ENCODE peak calls at places on chromosome 13, in five cellular contexts. A is stimulated activated CD8-positive, alpha-beta memory T cell treated with anti-CD3 and anti-CD28 coated beads, Interleukin-15, amount 100 ng/mL, for 48 hours; G is AG10803; Q is T-helper 9 cell; L is AG04450. W is an unnamed sample.

GRCh38 chr13:37747071-37747612 is 122.4 kb downstream of the TRPC4 start:
- DNase-seq in A (no peak), G (peak), Q (no peak), L (peak), W (peak)

GRCh38 chr13:113965383-113965874 is 8.4 kb downstream of the C13orf46 start:
- DNase-seq in A (no peak), G (no peak), Q (no peak), L (no peak), W (no peak)

GRCh38 chr13:101838305-101838835 is 385.9 kb downstream of the ITGBL1 start:
- DNase-seq in A (no peak), G (no peak), Q (no peak), L (no peak), W (peak)

GRCh38 chr13:23433171-23434153 is at the start of gene SACS:
- DNase-seq in A (no peak), G (peak), Q (no peak), L (no peak), W (peak)

GRCh38 chr13:95437561-95437960 is 115.0 kb upstream of the CLDN10 start:
- DNase-seq in A (no peak), G (no peak), Q (no peak), L (no peak), W (no peak)

GRCh38 chr13:44649118-44649455 is 73.0 kb upstream of the TSC22D1 start:
- DNase-seq in A (peak), G (no peak), Q (no peak), L (no peak), W (no peak)

GRCh38 chr13:46134961-46135522 is 30.2 kb upstream of the CPB2 start:
- DNase-seq in A (no peak), G (no peak), Q (no peak), L (no peak), W (no peak)

GRCh38 chr13:77136902-77137420 is 110.0 kb upstream of the FBXL3 start:
- DNase-seq in A (no peak), G (peak), Q (no peak), L (peak), W (peak)

GRCh38 chr13:47170971-47171370 is 274.1 kb upstream of the HTR2A start:
- DNase-seq in A (no peak), G (no peak), Q (no peak), L (no peak), W (no peak)

GRCh38 chr13:41345921-41346589 is 35.0 kb downstream of the NAA16 start:
- DNase-seq in A (no peak), G (no peak), Q (no peak), L (no peak), W (no peak)

GRCh38 chr13:101003566-101003965 is 329.0 kb upstream of the TMTC4 start:
- DNase-seq in A (no peak), G (no peak), Q (no peak), L (no peak), W (no peak)

GRCh38 chr13:52112606-52113005 is 16.3 kb downstream of the NEK5 start:
- DNase-seq in A (no peak), G (no peak), Q (no peak), L (no peak), W (no peak)

GRCh38 chr13:97254809-97255208 is 32.7 kb downstream of the MBNL2 start:
- DNase-seq in A (no peak), G (peak), Q (no peak), L (no peak), W (no peak)

GRCh38 chr13:63184693-63185092 is 1769.0 kb upstream of the PCDH20 start:
- DNase-seq in A (no peak), G (peak), Q (no peak), L (peak), W (peak)